ENCODE peak calls at places on chromosome 21, in four cellular contexts. D is CD8-positive, alpha-beta memory T cell; J is HL-60; O is colonic mucosa. H is an unnamed sample.
A peak's percentile ranks its signal among the peaks of the same experiment; 100 is the strongest.

GRCh38 chr21:34351786-34352241 is 12.0 kb upstream of the KCNE2 start:
- DNase-seq in J (peak; percentile 32), O (peak; percentile 50), D (no peak), H (peak; percentile 50)

GRCh38 chr21:41778974-41779600 is 12.2 kb upstream of the RIPK4 start:
- DNase-seq in D (no peak), O (peak; percentile 51), J (no peak), H (no peak)

GRCh38 chr21:41926068-41926806 is 27.6 kb downstream of the C2CD2 start:
- DNase-seq in D (no peak), O (peak; percentile 42), J (no peak), H (peak; percentile 78)

GRCh38 chr21:14785679-14786078 is 239.6 kb upstream of the SAMSN1 start:
- DNase-seq in J (no peak), D (no peak), O (no peak), H (no peak)

GRCh38 chr21:38223893-38224540 is 32.8 kb upstream of the KCNJ15 start:
- DNase-seq in D (no peak), J (peak; percentile 41), O (peak; percentile 16), H (no peak)

GRCh38 chr21:21063828-21064227 is 65.6 kb downstream of the NCAM2 start:
- DNase-seq in J (no peak), D (no peak), O (no peak), H (no peak)

GRCh38 chr21:18529253-18529652 is 125.7 kb upstream of the TMPRSS15 start:
- DNase-seq in J (no peak), D (no peak), O (no peak), H (no peak)

GRCh38 chr21:17414766-17415165 is 98.1 kb upstream of the CXADR start:
- DNase-seq in O (no peak), J (no peak), D (no peak), H (no peak)

GRCh38 chr21:24220466-24220865 is 1386.8 kb downstream of the MRPL39 start:
- DNase-seq in J (no peak), O (no peak), D (no peak), H (no peak)

GRCh38 chr21:46311568-46311967 is 12.1 kb downstream of the C21orf58 start:
- DNase-seq in J (no peak), O (no peak), D (no peak), H (no peak)

GRCh38 chr21:42522271-42522670 is 8.6 kb downstream of the SLC37A1 start:
- DNase-seq in O (no peak), J (no peak), D (no peak), H (no peak)

GRCh38 chr21:26028183-26028582 is 142.4 kb downstream of the APP start:
- DNase-seq in O (no peak), D (no peak), J (no peak), H (no peak)

GRCh38 chr21:39385299-39386145 is 36.6 kb upstream of the HMGN1 start:
- DNase-seq in O (peak; percentile 90), J (no peak), D (no peak), H (peak; percentile 83)

GRCh38 chr21:31801551-31802234 is 69.8 kb upstream of the SCAF4 start:
- DNase-seq in J (no peak), O (no peak), D (no peak), H (no peak)

GRCh38 chr21:31803039-31804007 is 69.5 kb upstream of the HUNK start:
- DNase-seq in J (no peak), D (no peak), O (no peak), H (no peak)

GRCh38 chr21:31798842-31799691 is 67.1 kb upstream of the SCAF4 start:
- DNase-seq in O (no peak), J (no peak), D (no peak), H (no peak)

GRCh38 chr21:31804008-31804394 is 68.8 kb upstream of the HUNK start:
- DNase-seq in O (no peak), J (no peak), D (no peak), H (no peak)

DNA sequence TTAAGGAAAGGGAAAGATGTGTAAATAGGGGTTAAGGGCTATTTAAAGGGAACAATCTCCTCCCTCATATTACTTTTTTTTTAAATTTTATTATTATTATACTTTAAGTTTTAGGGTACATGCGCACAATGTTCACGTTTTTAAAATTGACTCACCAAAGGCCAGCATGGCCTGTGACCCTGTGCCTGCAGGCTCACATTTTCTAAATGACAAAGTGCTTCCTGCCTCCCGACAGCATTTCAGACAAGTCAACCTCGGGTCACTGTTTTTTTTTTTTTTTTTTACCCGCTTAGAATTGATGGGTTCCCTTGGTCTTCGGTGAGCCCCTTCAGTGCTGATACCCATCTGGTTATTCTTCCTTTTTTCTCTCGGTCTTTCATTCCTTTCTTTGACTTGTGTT is 70.4 kb upstream of the SCAF4 start:
- DNase-seq in O (no peak), D (no peak), J (no peak), H (no peak)
- H3K27ac ChIP-seq in O (no peak overlapping the region), D (no peak overlapping the region), J (no peak overlapping the region), H (no peak overlapping the region)

DNA sequence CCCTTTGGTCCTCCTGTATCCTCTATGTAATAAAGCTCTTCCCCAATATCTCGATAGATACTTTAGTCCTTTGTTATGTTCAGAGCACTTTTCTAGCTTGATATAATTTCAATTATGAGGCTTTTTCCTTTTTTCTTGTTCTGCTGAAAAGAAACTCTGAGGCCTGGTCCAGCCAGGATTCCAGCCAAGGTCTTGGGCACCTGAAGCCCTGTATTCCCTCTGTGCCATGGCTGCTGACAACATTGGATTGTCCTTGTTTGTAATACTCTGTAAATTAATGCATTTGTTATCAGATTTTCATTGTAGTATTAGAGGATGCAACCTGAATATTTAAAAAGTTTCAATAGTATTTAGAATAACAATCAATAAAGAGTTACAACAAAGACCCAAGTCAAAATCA is 67.9 kb upstream of the ADAMTS5 start:
- DNase-seq in O (no peak), J (no peak), D (no peak), H (no peak)
- H3K27me3 ChIP-seq in O (no peaks in the 10 kb centered on the region), J (no peaks in the 10 kb centered on the region), D (no peaks in the 10 kb centered on the region), H (no peaks in the 10 kb centered on the region)

DNA sequence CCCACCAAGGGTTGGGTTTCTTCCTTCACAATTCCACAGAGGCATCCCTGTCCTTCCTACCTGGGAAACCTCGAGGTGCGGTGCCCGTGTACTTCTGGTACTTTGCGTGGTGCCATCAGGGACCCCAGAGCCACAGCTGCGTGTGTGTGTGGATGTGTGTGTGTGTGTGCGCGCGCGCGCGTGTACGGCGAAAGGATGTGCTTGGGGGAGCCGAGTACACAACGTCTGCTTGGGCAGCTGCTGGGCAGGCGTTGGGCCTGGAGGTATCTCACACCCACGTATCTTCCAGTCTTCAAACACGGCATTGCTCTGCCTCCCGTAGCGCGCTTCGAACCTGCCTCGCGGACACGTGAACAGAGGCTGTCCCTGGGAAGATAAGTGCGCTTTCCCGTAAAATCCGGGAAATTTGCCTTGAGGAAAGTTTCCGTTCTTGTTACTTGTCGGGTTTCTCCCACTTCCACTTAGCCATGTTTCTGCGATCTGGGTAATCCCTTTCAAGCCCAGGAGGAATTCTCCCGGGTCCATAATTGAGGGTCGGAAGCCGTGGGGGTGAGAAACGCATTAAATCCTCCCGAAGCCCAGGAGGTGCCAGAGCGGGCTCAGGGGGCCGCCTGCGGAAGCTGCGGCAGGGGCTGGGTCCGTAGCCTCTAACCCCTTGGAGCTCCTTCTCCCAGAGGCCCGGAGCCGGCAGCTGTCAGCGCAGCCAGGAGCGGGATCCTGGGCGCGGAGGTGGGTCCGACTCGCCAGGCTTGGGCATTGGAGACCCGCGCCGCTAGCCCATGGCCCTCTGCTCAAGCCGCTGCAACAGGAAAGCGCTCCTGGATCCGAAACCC is 2.1 kb upstream of the SIM2 start:
- DNase-seq in O (no peak), D (no peak), J (no peak), H (no peak)
- H3K27ac ChIP-seq in O (no peak overlapping the region), D (no peak overlapping the region), J (no peak overlapping the region), H (no peak overlapping the region)

DNA sequence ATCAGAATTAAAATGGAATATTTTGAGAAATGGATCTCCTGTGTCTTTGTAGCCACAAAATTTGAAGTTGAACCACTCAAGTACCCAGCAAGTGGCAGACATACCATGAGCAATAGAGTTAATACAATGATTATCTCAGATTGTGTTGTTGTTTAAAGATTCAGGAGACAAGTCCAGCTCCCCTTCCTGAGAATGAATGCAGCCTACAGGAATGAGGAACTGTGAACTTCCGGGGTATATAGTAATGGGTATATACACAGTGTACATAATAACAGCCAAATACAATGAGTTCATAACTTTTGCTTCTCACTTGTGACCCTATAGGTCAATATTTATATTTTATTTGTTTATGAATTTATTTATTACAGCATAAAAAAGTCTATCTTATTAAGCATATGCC is 445.0 kb downstream of the SETD4 start:
- DNase-seq in J (no peak), D (no peak), O (no peak), H (no peak)
- H3K27me3 ChIP-seq in J (no peaks in the 10 kb centered on the region), D (no peaks in the 10 kb centered on the region), O (no peaks in the 10 kb centered on the region), H (no peaks in the 10 kb centered on the region)

DNA sequence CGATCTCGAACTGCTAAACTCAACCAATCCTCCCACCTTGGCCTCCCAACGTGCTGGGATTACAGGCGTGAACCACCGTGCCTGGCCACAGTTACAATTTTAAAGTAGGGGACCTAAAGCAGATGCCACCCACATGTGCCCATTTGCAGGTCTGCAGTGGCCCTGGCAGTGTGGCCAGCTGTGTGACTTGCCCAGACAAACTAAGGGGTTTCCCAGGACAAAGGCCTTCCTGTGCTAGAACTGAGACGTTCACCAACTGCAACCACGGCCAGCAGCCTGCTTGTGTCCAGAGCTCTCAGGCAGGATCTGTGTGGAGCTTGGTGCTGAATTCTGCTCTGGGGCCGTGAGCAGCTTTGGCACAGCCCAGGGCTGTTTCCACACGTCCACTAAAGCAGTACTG is 10.6 kb upstream of the PTTG1IP start:
- DNase-seq in J (no peak), D (no peak), O (no peak), H (no peak)
- H3K27ac ChIP-seq in J (peak overlapping the region; percentile 9), D (no peak overlapping the region), O (no peak overlapping the region), H (no peak overlapping the region)

DNA sequence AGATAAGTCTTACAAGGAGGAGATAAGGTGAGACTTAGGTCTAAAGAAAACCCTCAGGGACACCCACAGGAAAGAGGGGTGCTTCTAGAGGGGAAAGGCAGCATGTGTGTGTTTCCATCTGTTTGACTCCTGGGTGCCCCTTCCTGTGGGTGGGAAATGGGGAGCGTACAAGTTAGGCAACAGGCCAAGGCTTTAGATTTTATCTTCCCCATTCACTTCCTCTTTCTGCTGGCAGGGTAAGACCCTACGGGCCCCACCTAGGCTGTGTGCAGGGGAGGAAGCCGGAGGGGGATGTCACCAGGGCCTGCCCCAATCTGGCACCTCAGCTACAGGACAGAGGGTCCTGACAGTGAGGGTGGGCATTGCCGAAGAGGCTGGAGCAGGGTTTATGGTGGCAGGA is 2.5 kb upstream of the OLIG1 start:
- DNase-seq in O (no peak), J (peak; percentile 97), D (no peak), H (no peak)
- H3K27me3 ChIP-seq in O (peaks cover 45% of the 10 kb centered on the region), J (no peaks in the 10 kb centered on the region), D (peaks cover 33% of the 10 kb centered on the region), H (peaks cover 76% of the 10 kb centered on the region)

DNA sequence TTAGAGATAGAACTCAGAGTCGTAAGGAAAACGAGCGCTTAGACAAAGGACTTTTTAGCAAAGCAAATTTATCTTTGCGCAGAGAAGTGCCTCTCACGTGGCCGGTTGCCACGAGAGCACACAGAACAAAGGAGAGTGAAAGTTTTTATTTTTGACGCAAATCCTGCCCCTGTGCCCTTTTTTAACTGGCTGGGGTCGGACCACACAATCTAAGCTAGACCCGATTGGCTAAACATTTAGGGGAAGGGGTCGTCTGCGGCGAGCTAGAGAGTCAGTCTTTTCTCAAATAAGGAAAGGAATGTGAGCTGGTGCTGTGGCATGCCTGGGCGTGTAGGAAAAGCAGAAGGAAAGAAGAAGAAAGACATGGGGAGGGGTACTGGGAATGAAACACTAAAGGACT is 2.4 kb downstream of the KRTAP10-2 start:
- DNase-seq in D (no peak), J (no peak), O (no peak), H (no peak)
- H3K27ac ChIP-seq in D (no peak overlapping the region), J (no peak overlapping the region), O (no peak overlapping the region), H (no peak overlapping the region)